ENCODE peak calls at places on chromosomes 5 and 9, in six cellular contexts. One of them, this sample, is unnamed.
A peak's percentile ranks its signal among the peaks of the same experiment; 100 is the strongest.

GRCh38 chr9:36245906-36246305 is 12.3 kb downstream of the GNE start:
- DNase-seq in dorsolateral prefrontal cortex: no peak
- DNase-seq in T1000: no peak
- DNase-seq in activated T-cell treated with anti-CD3 and anti-CD28 coated beads for 1 hour: no peak
- DNase-seq in epithelial cell of prostate: no peak
- DNase-seq in fibroblast of mammary gland: peak; percentile 72
- DNase-seq in this sample: no peak

GRCh38 chr9:132644251-132644650 is 25.5 kb downstream of the DDX31 start:
- DNase-seq in epithelial cell of prostate: no peak
- DNase-seq in dorsolateral prefrontal cortex: no peak
- DNase-seq in fibroblast of mammary gland: no peak
- DNase-seq in T1000: no peak
- DNase-seq in activated T-cell treated with anti-CD3 and anti-CD28 coated beads for 1 hour: no peak
- DNase-seq in this sample: peak; percentile 47

GRCh38 chr9:133856798-133857197 is 118.6 kb upstream of the SARDH start:
- DNase-seq in activated T-cell treated with anti-CD3 and anti-CD28 coated beads for 1 hour: no peak
- DNase-seq in dorsolateral prefrontal cortex: no peak
- DNase-seq in T1000: no peak
- DNase-seq in fibroblast of mammary gland: no peak
- DNase-seq in epithelial cell of prostate: no peak
- DNase-seq in this sample: no peak

GRCh38 chr5:44536650-44537260 is 147.5 kb upstream of the FGF10 start:
- DNase-seq in dorsolateral prefrontal cortex: no peak
- DNase-seq in fibroblast of mammary gland: peak; percentile 78
- DNase-seq in epithelial cell of prostate: no peak
- DNase-seq in T1000: no peak
- DNase-seq in activated T-cell treated with anti-CD3 and anti-CD28 coated beads for 1 hour: no peak
- DNase-seq in this sample: peak; percentile 47

GRCh38 chr5:173629628-173630027 is 13.2 kb upstream of the BOD1 start:
- DNase-seq in T1000: no peak
- DNase-seq in dorsolateral prefrontal cortex: no peak
- DNase-seq in fibroblast of mammary gland: no peak
- DNase-seq in activated T-cell treated with anti-CD3 and anti-CD28 coated beads for 1 hour: no peak
- DNase-seq in epithelial cell of prostate: no peak
- DNase-seq in this sample: no peak

GRCh38 chr5:103232393-103232999 is 26.1 kb upstream of the MACIR start:
- DNase-seq in epithelial cell of prostate: no peak
- DNase-seq in activated T-cell treated with anti-CD3 and anti-CD28 coated beads for 1 hour: no peak
- DNase-seq in fibroblast of mammary gland: peak; percentile 55
- DNase-seq in T1000: no peak
- DNase-seq in dorsolateral prefrontal cortex: no peak
- DNase-seq in this sample: peak; percentile 56

GRCh38 chr5:132770476-132771159 is 6.4 kb downstream of the SEPTIN8 start:
- DNase-seq in dorsolateral prefrontal cortex: peak; percentile 43
- DNase-seq in activated T-cell treated with anti-CD3 and anti-CD28 coated beads for 1 hour: no peak
- DNase-seq in epithelial cell of prostate: no peak
- DNase-seq in fibroblast of mammary gland: no peak
- DNase-seq in T1000: no peak
- DNase-seq in this sample: no peak

GRCh38 chr9:86281577-86282076 is 711 bp downstream of the ISCA1 start:
- DNase-seq in epithelial cell of prostate: no peak
- DNase-seq in activated T-cell treated with anti-CD3 and anti-CD28 coated beads for 1 hour: no peak
- DNase-seq in dorsolateral prefrontal cortex: no peak
- DNase-seq in T1000: no peak
- DNase-seq in fibroblast of mammary gland: peak; percentile 31
- DNase-seq in this sample: no peak

GRCh38 chr9:36995927-36996471 is 38.1 kb downstream of the PAX5 start:
- DNase-seq in T1000: no peak
- DNase-seq in dorsolateral prefrontal cortex: no peak
- DNase-seq in activated T-cell treated with anti-CD3 and anti-CD28 coated beads for 1 hour: peak; percentile 46
- DNase-seq in epithelial cell of prostate: no peak
- DNase-seq in fibroblast of mammary gland: peak; percentile 47
- DNase-seq in this sample: peak; percentile 73

GRCh38 chr9:127124091-127124490 is 1.7 kb upstream of the ANGPTL2 start:
- DNase-seq in T1000: no peak
- DNase-seq in epithelial cell of prostate: no peak
- DNase-seq in dorsolateral prefrontal cortex: no peak
- DNase-seq in activated T-cell treated with anti-CD3 and anti-CD28 coated beads for 1 hour: no peak
- DNase-seq in fibroblast of mammary gland: no peak
- DNase-seq in this sample: no peak

GRCh38 chr5:137497396-137498290 is 1.5 kb downstream of the SPOCK1 start:
- DNase-seq in fibroblast of mammary gland: no peak
- DNase-seq in activated T-cell treated with anti-CD3 and anti-CD28 coated beads for 1 hour: no peak
- DNase-seq in T1000: no peak
- DNase-seq in dorsolateral prefrontal cortex: peak; percentile 64
- DNase-seq in epithelial cell of prostate: no peak
- DNase-seq in this sample: peak; percentile 34

GRCh38 chr5:103617913-103618312 is 55.3 kb upstream of the NUDT12 start:
- DNase-seq in T1000: no peak
- DNase-seq in epithelial cell of prostate: no peak
- DNase-seq in dorsolateral prefrontal cortex: no peak
- DNase-seq in activated T-cell treated with anti-CD3 and anti-CD28 coated beads for 1 hour: no peak
- DNase-seq in fibroblast of mammary gland: no peak
- DNase-seq in this sample: no peak

GRCh38 chr9:126625329-126626116 is 11.8 kb downstream of the LMX1B start:
- DNase-seq in dorsolateral prefrontal cortex: no peak
- DNase-seq in activated T-cell treated with anti-CD3 and anti-CD28 coated beads for 1 hour: no peak
- DNase-seq in epithelial cell of prostate: no peak
- DNase-seq in fibroblast of mammary gland: no peak
- DNase-seq in T1000: no peak
- DNase-seq in this sample: no peak

GRCh38 chr5:95667219-95667618 is 15.6 kb downstream of the SPATA9 start:
- DNase-seq in fibroblast of mammary gland: no peak
- DNase-seq in dorsolateral prefrontal cortex: no peak
- DNase-seq in T1000: no peak
- DNase-seq in epithelial cell of prostate: no peak
- DNase-seq in activated T-cell treated with anti-CD3 and anti-CD28 coated beads for 1 hour: no peak
- DNase-seq in this sample: no peak

GRCh38 chr9:137456864-137457405 is 2.2 kb downstream of the NSMF start:
- DNase-seq in T1000: no peak
- DNase-seq in fibroblast of mammary gland: no peak
- DNase-seq in epithelial cell of prostate: no peak
- DNase-seq in activated T-cell treated with anti-CD3 and anti-CD28 coated beads for 1 hour: no peak
- DNase-seq in dorsolateral prefrontal cortex: peak; percentile 38
- DNase-seq in this sample: no peak

GRCh38 chr5:95728494-95729114 is 2.5 kb upstream of the RHOBTB3 start:
- DNase-seq in dorsolateral prefrontal cortex: no peak
- DNase-seq in epithelial cell of prostate: peak; percentile 20
- DNase-seq in T1000: no peak
- DNase-seq in activated T-cell treated with anti-CD3 and anti-CD28 coated beads for 1 hour: no peak
- DNase-seq in fibroblast of mammary gland: no peak
- DNase-seq in this sample: peak; percentile 53

GRCh38 chr5:96709152-96709821 is 47.1 kb downstream of the CAST start:
- DNase-seq in dorsolateral prefrontal cortex: no peak
- DNase-seq in epithelial cell of prostate: no peak
- DNase-seq in activated T-cell treated with anti-CD3 and anti-CD28 coated beads for 1 hour: no peak
- DNase-seq in T1000: no peak
- DNase-seq in fibroblast of mammary gland: peak; percentile 87
- DNase-seq in this sample: peak; percentile 78

GRCh38 chr9:107219486-107219853 is 63.6 kb upstream of the RAD23B start:
- DNase-seq in T1000: no peak
- DNase-seq in dorsolateral prefrontal cortex: no peak
- DNase-seq in fibroblast of mammary gland: no peak
- DNase-seq in epithelial cell of prostate: no peak
- DNase-seq in activated T-cell treated with anti-CD3 and anti-CD28 coated beads for 1 hour: no peak
- DNase-seq in this sample: no peak

GRCh38 chr5:15694694-15695093 is 194.7 kb downstream of the FBXL7 start:
- DNase-seq in fibroblast of mammary gland: peak; percentile 38
- DNase-seq in activated T-cell treated with anti-CD3 and anti-CD28 coated beads for 1 hour: no peak
- DNase-seq in T1000: no peak
- DNase-seq in dorsolateral prefrontal cortex: no peak
- DNase-seq in epithelial cell of prostate: no peak
- DNase-seq in this sample: no peak

GRCh38 chr5:144072518-144072927 is 97.9 kb downstream of the YIPF5 start:
- DNase-seq in T1000: peak; percentile 3
- DNase-seq in fibroblast of mammary gland: peak; percentile 76
- DNase-seq in activated T-cell treated with anti-CD3 and anti-CD28 coated beads for 1 hour: no peak
- DNase-seq in epithelial cell of prostate: no peak
- DNase-seq in dorsolateral prefrontal cortex: no peak
- DNase-seq in this sample: peak; percentile 40

GRCh38 chr5:37889612-37890317 is 49.9 kb upstream of the GDNF start:
- DNase-seq in T1000: peak; percentile 86
- DNase-seq in dorsolateral prefrontal cortex: no peak
- DNase-seq in epithelial cell of prostate: peak; percentile 90
- DNase-seq in fibroblast of mammary gland: peak; percentile 90
- DNase-seq in activated T-cell treated with anti-CD3 and anti-CD28 coated beads for 1 hour: no peak
- DNase-seq in this sample: peak; percentile 91

GRCh38 chr9:121765021-121765950 is 113.9 kb downstream of the DAB2IP start:
- DNase-seq in dorsolateral prefrontal cortex: no peak
- DNase-seq in T1000: no peak
- DNase-seq in fibroblast of mammary gland: peak; percentile 59
- DNase-seq in activated T-cell treated with anti-CD3 and anti-CD28 coated beads for 1 hour: no peak
- DNase-seq in epithelial cell of prostate: no peak
- DNase-seq in this sample: peak; percentile 85

GRCh38 chr5:24110019-24110615 is 534.7 kb downstream of the CDH10 start:
- DNase-seq in epithelial cell of prostate: no peak
- DNase-seq in T1000: no peak
- DNase-seq in fibroblast of mammary gland: peak; percentile 28
- DNase-seq in dorsolateral prefrontal cortex: no peak
- DNase-seq in activated T-cell treated with anti-CD3 and anti-CD28 coated beads for 1 hour: no peak
- DNase-seq in this sample: peak; percentile 23

GRCh38 chr9:95005276-95006141 is 279.0 kb downstream of the AOPEP start:
- DNase-seq in fibroblast of mammary gland: no peak
- DNase-seq in T1000: no peak
- DNase-seq in activated T-cell treated with anti-CD3 and anti-CD28 coated beads for 1 hour: no peak
- DNase-seq in dorsolateral prefrontal cortex: no peak
- DNase-seq in epithelial cell of prostate: no peak
- DNase-seq in this sample: peak; percentile 45

GRCh38 chr5:133402781-133403180 is 209.6 kb downstream of the FSTL4 start:
- DNase-seq in fibroblast of mammary gland: no peak
- DNase-seq in activated T-cell treated with anti-CD3 and anti-CD28 coated beads for 1 hour: no peak
- DNase-seq in dorsolateral prefrontal cortex: no peak
- DNase-seq in T1000: no peak
- DNase-seq in epithelial cell of prostate: no peak
- DNase-seq in this sample: no peak

GRCh38 chr5:12683249-12683648 is 779.0 kb upstream of the CTNND2 start:
- DNase-seq in epithelial cell of prostate: no peak
- DNase-seq in dorsolateral prefrontal cortex: no peak
- DNase-seq in fibroblast of mammary gland: no peak
- DNase-seq in T1000: no peak
- DNase-seq in activated T-cell treated with anti-CD3 and anti-CD28 coated beads for 1 hour: no peak
- DNase-seq in this sample: no peak

GRCh38 chr5:149406203-149406978 is 27.3 kb upstream of the IL17B start:
- DNase-seq in activated T-cell treated with anti-CD3 and anti-CD28 coated beads for 1 hour: no peak
- DNase-seq in dorsolateral prefrontal cortex: peak; percentile 7
- DNase-seq in T1000: no peak
- DNase-seq in fibroblast of mammary gland: peak; percentile 90
- DNase-seq in epithelial cell of prostate: no peak
- DNase-seq in this sample: no peak

GRCh38 chr5:78574731-78575161 is 73.8 kb downstream of the LHFPL2 start:
- DNase-seq in dorsolateral prefrontal cortex: no peak
- DNase-seq in fibroblast of mammary gland: peak; percentile 82
- DNase-seq in activated T-cell treated with anti-CD3 and anti-CD28 coated beads for 1 hour: no peak
- DNase-seq in epithelial cell of prostate: peak; percentile 54
- DNase-seq in T1000: no peak
- DNase-seq in this sample: peak; percentile 61

GRCh38 chr5:167759411-167759821 is 532.0 kb upstream of the WWC1 start:
- DNase-seq in T1000: no peak
- DNase-seq in fibroblast of mammary gland: peak; percentile 66
- DNase-seq in epithelial cell of prostate: peak; percentile 98
- DNase-seq in activated T-cell treated with anti-CD3 and anti-CD28 coated beads for 1 hour: no peak
- DNase-seq in dorsolateral prefrontal cortex: no peak
- DNase-seq in this sample: peak; percentile 100

GRCh38 chr5:103587185-103587748 is 24.7 kb upstream of the NUDT12 start:
- DNase-seq in T1000: no peak
- DNase-seq in activated T-cell treated with anti-CD3 and anti-CD28 coated beads for 1 hour: no peak
- DNase-seq in epithelial cell of prostate: no peak
- DNase-seq in fibroblast of mammary gland: peak; percentile 32
- DNase-seq in dorsolateral prefrontal cortex: no peak
- DNase-seq in this sample: peak; percentile 42

GRCh38 chr5:132406144-132406783 is 36.8 kb downstream of the SLC22A5 start:
- DNase-seq in fibroblast of mammary gland: no peak
- DNase-seq in T1000: no peak
- DNase-seq in dorsolateral prefrontal cortex: no peak
- DNase-seq in epithelial cell of prostate: no peak
- DNase-seq in activated T-cell treated with anti-CD3 and anti-CD28 coated beads for 1 hour: no peak
- DNase-seq in this sample: no peak

GRCh38 chr5:113489299-113489698 is 1.0 kb upstream of the MCC start:
- DNase-seq in fibroblast of mammary gland: peak; percentile 99
- DNase-seq in T1000: peak; percentile 74
- DNase-seq in epithelial cell of prostate: peak; percentile 97
- DNase-seq in activated T-cell treated with anti-CD3 and anti-CD28 coated beads for 1 hour: no peak
- DNase-seq in dorsolateral prefrontal cortex: no peak
- DNase-seq in this sample: peak; percentile 98

GRCh38 chr9:76893395-76893932 is 12.4 kb downstream of the PRUNE2 start:
- DNase-seq in epithelial cell of prostate: no peak
- DNase-seq in activated T-cell treated with anti-CD3 and anti-CD28 coated beads for 1 hour: no peak
- DNase-seq in fibroblast of mammary gland: peak; percentile 16
- DNase-seq in dorsolateral prefrontal cortex: peak; percentile 52
- DNase-seq in T1000: no peak
- DNase-seq in this sample: no peak

GRCh38 chr5:116510525-116510924 is 64.1 kb downstream of the SEMA6A start:
- DNase-seq in fibroblast of mammary gland: no peak
- DNase-seq in epithelial cell of prostate: no peak
- DNase-seq in activated T-cell treated with anti-CD3 and anti-CD28 coated beads for 1 hour: no peak
- DNase-seq in T1000: no peak
- DNase-seq in dorsolateral prefrontal cortex: no peak
- DNase-seq in this sample: no peak

GRCh38 chr5:6849569-6849968 is 136.3 kb downstream of the TENT4A start:
- DNase-seq in dorsolateral prefrontal cortex: no peak
- DNase-seq in fibroblast of mammary gland: no peak
- DNase-seq in T1000: no peak
- DNase-seq in epithelial cell of prostate: no peak
- DNase-seq in activated T-cell treated with anti-CD3 and anti-CD28 coated beads for 1 hour: no peak
- DNase-seq in this sample: peak; percentile 57

GRCh38 chr9:137986268-137987099 is 108.9 kb downstream of the CACNA1B start:
- DNase-seq in epithelial cell of prostate: no peak
- DNase-seq in fibroblast of mammary gland: no peak
- DNase-seq in T1000: no peak
- DNase-seq in dorsolateral prefrontal cortex: no peak
- DNase-seq in activated T-cell treated with anti-CD3 and anti-CD28 coated beads for 1 hour: no peak
- DNase-seq in this sample: no peak

GRCh38 chr5:134592141-134592746 is 40.4 kb downstream of the SAR1B start:
- DNase-seq in fibroblast of mammary gland: no peak
- DNase-seq in epithelial cell of prostate: no peak
- DNase-seq in activated T-cell treated with anti-CD3 and anti-CD28 coated beads for 1 hour: no peak
- DNase-seq in dorsolateral prefrontal cortex: no peak
- DNase-seq in T1000: no peak
- DNase-seq in this sample: peak; percentile 92

This sample was measured in kidney tubule cell.